ENCODE peak calls at places on chromosomes 2 and 18, in six cellular contexts. One of them, this sample, is unnamed.
A peak's percentile ranks its signal among the peaks of the same experiment; 100 is the strongest.

GRCh38 chr2:85181093-85181685 is 48.0 kb downstream of the TCF7L1 start:
- DNase-seq in IMR-90: no peak
- DNase-seq in neuronal stem cell: no peak
- DNase-seq in H1: no peak
- DNase-seq in H9: no peak
- DNase-seq in mesenchymal stem cell: no peak
- DNase-seq in this sample: peak; percentile 33

GRCh38 chr18:47978141-47978540 is 47.7 kb upstream of the SMAD2 start:
- DNase-seq in IMR-90: no peak
- DNase-seq in neuronal stem cell: no peak
- DNase-seq in H1: no peak
- DNase-seq in H9: no peak
- DNase-seq in mesenchymal stem cell: no peak
- DNase-seq in this sample: no peak

GRCh38 chr2:26537826-26538475 is 60.0 kb upstream of the OTOF start:
- DNase-seq in IMR-90: no peak
- DNase-seq in neuronal stem cell: no peak
- DNase-seq in H1: no peak
- DNase-seq in H9: no peak
- DNase-seq in mesenchymal stem cell: no peak
- DNase-seq in this sample: no peak

GRCh38 chr2:201452856-201453643 is 1.5 kb downstream of the STRADB start:
- DNase-seq in IMR-90: no peak
- DNase-seq in neuronal stem cell: no peak
- DNase-seq in H1: no peak
- DNase-seq in H9: no peak
- DNase-seq in mesenchymal stem cell: no peak
- DNase-seq in this sample: no peak

GRCh38 chr2:9095226-9095625 is 91.7 kb upstream of the MBOAT2 start:
- DNase-seq in IMR-90: no peak
- DNase-seq in neuronal stem cell: no peak
- DNase-seq in H1: no peak
- DNase-seq in H9: no peak
- DNase-seq in mesenchymal stem cell: no peak
- DNase-seq in this sample: no peak

GRCh38 chr18:34576622-34577021 is 133.5 kb upstream of the DTNA start:
- DNase-seq in IMR-90: no peak
- DNase-seq in neuronal stem cell: no peak
- DNase-seq in H1: no peak
- DNase-seq in H9: no peak
- DNase-seq in mesenchymal stem cell: no peak
- DNase-seq in this sample: no peak

GRCh38 chr2:124678043-124678442 is 653.0 kb downstream of the CNTNAP5 start:
- DNase-seq in IMR-90: peak; percentile 33
- DNase-seq in neuronal stem cell: peak; percentile 8
- DNase-seq in H1: no peak
- DNase-seq in H9: no peak
- DNase-seq in mesenchymal stem cell: no peak
- DNase-seq in this sample: peak; percentile 7

GRCh38 chr2:117935954-117936353 is 77.9 kb downstream of the CCDC93 start:
- DNase-seq in IMR-90: no peak
- DNase-seq in neuronal stem cell: no peak
- DNase-seq in H1: no peak
- DNase-seq in H9: no peak
- DNase-seq in mesenchymal stem cell: no peak
- DNase-seq in this sample: no peak

GRCh38 chr18:23719634-23720201 is 30.5 kb downstream of the LAMA3 start:
- DNase-seq in IMR-90: peak; percentile 98
- DNase-seq in neuronal stem cell: no peak
- DNase-seq in H1: no peak
- DNase-seq in H9: no peak
- DNase-seq in mesenchymal stem cell: peak; percentile 95
- DNase-seq in this sample: peak; percentile 98

GRCh38 chr18:55781481-55781957 is 193.5 kb upstream of the TCF4 start:
- DNase-seq in IMR-90: peak; percentile 77
- DNase-seq in neuronal stem cell: peak; percentile 53
- DNase-seq in H1: peak; percentile 64
- DNase-seq in H9: peak; percentile 72
- DNase-seq in mesenchymal stem cell: peak; percentile 79
- DNase-seq in this sample: peak; percentile 95

GRCh38 chr2:152421521-152422367 is 86.8 kb downstream of the FMNL2 start:
- DNase-seq in IMR-90: peak; percentile 99
- DNase-seq in neuronal stem cell: no peak
- DNase-seq in H1: no peak
- DNase-seq in H9: no peak
- DNase-seq in mesenchymal stem cell: peak; percentile 95
- DNase-seq in this sample: peak; percentile 78

GRCh38 chr2:53856272-53856671 is 3.5 kb downstream of the GPR75 start:
- DNase-seq in IMR-90: no peak
- DNase-seq in neuronal stem cell: no peak
- DNase-seq in H1: no peak
- DNase-seq in H9: no peak
- DNase-seq in mesenchymal stem cell: no peak
- DNase-seq in this sample: no peak

GRCh38 chr2:121197369-121198091 is 87.5 kb downstream of the TFCP2L1 start:
- DNase-seq in IMR-90: peak; percentile 35
- DNase-seq in neuronal stem cell: no peak
- DNase-seq in H1: no peak
- DNase-seq in H9: no peak
- DNase-seq in mesenchymal stem cell: peak; percentile 67
- DNase-seq in this sample: no peak

GRCh38 chr2:185970148-185970852 is 231.7 kb downstream of the FSIP2 start:
- DNase-seq in IMR-90: no peak
- DNase-seq in neuronal stem cell: no peak
- DNase-seq in H1: no peak
- DNase-seq in H9: no peak
- DNase-seq in mesenchymal stem cell: peak; percentile 37
- DNase-seq in this sample: no peak

GRCh38 chr2:138267902-138268254 is 233.7 kb upstream of the SPOPL start:
- DNase-seq in IMR-90: no peak
- DNase-seq in neuronal stem cell: no peak
- DNase-seq in H1: no peak
- DNase-seq in H9: no peak
- DNase-seq in mesenchymal stem cell: no peak
- DNase-seq in this sample: no peak

GRCh38 chr2:239664216-239664785 is 263.5 kb upstream of the HDAC4 start:
- DNase-seq in IMR-90: no peak
- DNase-seq in neuronal stem cell: no peak
- DNase-seq in H1: no peak
- DNase-seq in H9: no peak
- DNase-seq in mesenchymal stem cell: no peak
- DNase-seq in this sample: no peak

GRCh38 chr18:48813833-48814489 is 136.8 kb downstream of the SMAD7 start:
- DNase-seq in IMR-90: no peak
- DNase-seq in neuronal stem cell: no peak
- DNase-seq in H1: peak; percentile 33
- DNase-seq in H9: peak; percentile 9
- DNase-seq in mesenchymal stem cell: no peak
- DNase-seq in this sample: peak; percentile 95

GRCh38 chr2:219736196-219736595 is 108.8 kb downstream of the SLC4A3 start:
- DNase-seq in IMR-90: peak; percentile 81
- DNase-seq in neuronal stem cell: peak; percentile 64
- DNase-seq in H1: no peak
- DNase-seq in H9: no peak
- DNase-seq in mesenchymal stem cell: peak; percentile 76
- DNase-seq in this sample: peak; percentile 82

GRCh38 chr2:31129835-31130561 is 8.2 kb downstream of the GALNT14 start:
- DNase-seq in IMR-90: no peak
- DNase-seq in neuronal stem cell: no peak
- DNase-seq in H1: no peak
- DNase-seq in H9: no peak
- DNase-seq in mesenchymal stem cell: no peak
- DNase-seq in this sample: no peak

GRCh38 chr2:54166121-54166773 is 50.8 kb downstream of the ACYP2 start:
- DNase-seq in IMR-90: peak; percentile 31
- DNase-seq in neuronal stem cell: no peak
- DNase-seq in H1: no peak
- DNase-seq in H9: no peak
- DNase-seq in mesenchymal stem cell: peak; percentile 11
- DNase-seq in this sample: no peak

GRCh38 chr2:218395456-218395825 is 4.2 kb upstream of the CTDSP1 start:
- DNase-seq in IMR-90: no peak
- DNase-seq in neuronal stem cell: no peak
- DNase-seq in H1: no peak
- DNase-seq in H9: no peak
- DNase-seq in mesenchymal stem cell: no peak
- DNase-seq in this sample: no peak
- H2BK120ac ChIP-seq in IMR-90: peak overlapping the region; percentile 27
- H2BK120ac ChIP-seq in neuronal stem cell: no peak overlapping the region
- H2BK120ac ChIP-seq in H1: peak overlapping the region; percentile 72
- H2BK120ac ChIP-seq in H9: no peak overlapping the region
- H2BK120ac ChIP-seq in mesenchymal stem cell: peak overlapping the region; percentile 39
- H2BK120ac ChIP-seq in this sample: no peak overlapping the region

DNA sequence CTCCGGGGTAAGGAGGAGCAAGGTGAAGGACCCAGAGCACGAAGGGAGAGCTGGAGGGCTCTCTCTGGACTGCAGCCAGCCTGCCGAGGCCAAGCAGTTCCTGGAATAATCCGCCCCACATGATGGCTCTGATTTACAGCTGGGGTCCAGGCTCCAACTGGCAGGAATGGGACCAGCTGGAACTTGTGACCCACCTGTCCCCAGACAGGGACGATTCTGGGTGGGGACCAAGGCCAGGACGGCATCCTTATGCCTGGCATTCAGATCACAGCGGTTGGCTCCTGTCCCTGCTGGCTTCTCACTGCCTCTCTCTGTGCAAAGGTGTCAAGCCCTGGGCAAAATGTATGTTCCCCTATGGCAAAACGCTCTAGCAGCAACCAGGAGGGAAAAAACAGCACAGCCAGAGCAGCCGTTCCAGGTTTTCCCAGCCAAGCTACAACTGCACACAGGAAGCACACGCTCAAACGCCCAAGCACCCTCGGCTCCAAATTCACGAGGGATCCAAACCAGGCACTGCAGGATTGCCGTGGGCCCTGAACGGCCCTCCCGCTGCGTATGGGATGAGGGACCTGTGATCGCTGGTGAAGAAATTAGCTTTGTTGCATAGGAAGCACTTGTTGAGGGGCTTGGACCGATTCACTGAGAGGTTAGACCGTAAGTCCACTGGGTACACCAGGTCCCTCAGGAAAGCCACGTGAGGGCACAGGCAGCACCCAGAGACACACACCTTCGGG is 35.8 kb downstream of the FAM178B start:
- DNase-seq in IMR-90: no peak
- DNase-seq in neuronal stem cell: no peak
- DNase-seq in H1: no peak
- DNase-seq in H9: no peak
- DNase-seq in mesenchymal stem cell: no peak
- DNase-seq in this sample: no peak
- H2BK120ac ChIP-seq in IMR-90: no peak overlapping the region
- H2BK120ac ChIP-seq in neuronal stem cell: no peak overlapping the region
- H2BK120ac ChIP-seq in H1: no peak overlapping the region
- H2BK120ac ChIP-seq in H9: no peak overlapping the region
- H2BK120ac ChIP-seq in mesenchymal stem cell: no peak overlapping the region
- H2BK120ac ChIP-seq in this sample: no peak overlapping the region

GRCh38 chr2:99255491-99256318 is at the start of gene LYG2:
- DNase-seq in IMR-90: no peak
- DNase-seq in neuronal stem cell: no peak
- DNase-seq in H1: no peak
- DNase-seq in H9: no peak
- DNase-seq in mesenchymal stem cell: no peak
- DNase-seq in this sample: no peak
- H2BK120ac ChIP-seq in IMR-90: no peak within 1 kb of the TSS
- H2BK120ac ChIP-seq in neuronal stem cell: no peak within 1 kb of the TSS
- H2BK120ac ChIP-seq in H1: no peak within 1 kb of the TSS
- H2BK120ac ChIP-seq in H9: no peak within 1 kb of the TSS
- H2BK120ac ChIP-seq in mesenchymal stem cell: no peak within 1 kb of the TSS
- H2BK120ac ChIP-seq in this sample: no peak within 1 kb of the TSS

GRCh38 chr2:189783927-189784867 is at the start of the genes ORMDL1 and PMS1:
- DNase-seq in IMR-90: peak; percentile 95
- DNase-seq in neuronal stem cell: peak; percentile 95
- DNase-seq in H1: peak; percentile 92
- DNase-seq in H9: peak; percentile 95
- DNase-seq in mesenchymal stem cell: peak; percentile 96
- DNase-seq in this sample: peak; percentile 97
- H2BK120ac ChIP-seq in IMR-90: peak within 1 kb of the TSS; percentile 81
- H2BK120ac ChIP-seq in neuronal stem cell: no peak within 1 kb of the TSS
- H2BK120ac ChIP-seq in H1: no peak within 1 kb of the TSS
- H2BK120ac ChIP-seq in H9: no peak within 1 kb of the TSS
- H2BK120ac ChIP-seq in mesenchymal stem cell: peak within 1 kb of the TSS; percentile 56
- H2BK120ac ChIP-seq in this sample: no peak within 1 kb of the TSS

GRCh38 chr2:15671842-15672815 is 80.5 kb downstream of the DDX1 start:
- DNase-seq in IMR-90: no peak
- DNase-seq in neuronal stem cell: no peak
- DNase-seq in H1: no peak
- DNase-seq in H9: no peak
- DNase-seq in mesenchymal stem cell: no peak
- DNase-seq in this sample: no peak

GRCh38 chr2:15671409-15671808 is 79.7 kb downstream of the DDX1 start:
- DNase-seq in IMR-90: no peak
- DNase-seq in neuronal stem cell: no peak
- DNase-seq in H1: no peak
- DNase-seq in H9: no peak
- DNase-seq in mesenchymal stem cell: no peak
- DNase-seq in this sample: no peak

GRCh38 chr2:15669375-15669910 is 77.8 kb downstream of the DDX1 start:
- DNase-seq in IMR-90: no peak
- DNase-seq in neuronal stem cell: no peak
- DNase-seq in H1: no peak
- DNase-seq in H9: no peak
- DNase-seq in mesenchymal stem cell: no peak
- DNase-seq in this sample: no peak

GRCh38 chr2:15670469-15670868 is 78.8 kb downstream of the DDX1 start:
- DNase-seq in IMR-90: no peak
- DNase-seq in neuronal stem cell: no peak
- DNase-seq in H1: no peak
- DNase-seq in H9: no peak
- DNase-seq in mesenchymal stem cell: no peak
- DNase-seq in this sample: no peak

DNA sequence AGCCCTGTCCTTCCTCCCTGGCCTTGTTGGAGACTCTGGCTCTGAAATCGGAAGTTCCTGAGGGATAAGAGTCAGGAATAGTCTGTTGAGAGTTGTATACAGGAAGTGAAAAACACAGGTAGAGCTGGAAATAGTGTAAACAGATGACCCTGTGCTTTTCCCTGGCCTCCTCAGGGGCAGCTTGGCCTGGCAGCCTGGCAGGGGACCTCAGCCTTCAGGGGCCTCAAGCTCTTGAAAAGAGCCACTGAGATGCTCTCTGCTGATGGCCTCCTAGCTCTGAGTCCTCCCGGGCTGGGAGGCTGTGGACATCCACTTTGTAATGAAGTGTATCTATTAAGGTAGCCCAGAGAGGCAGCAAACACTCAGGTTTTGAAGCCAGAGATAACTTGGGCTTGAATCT is 79.3 kb downstream of the DDX1 start:
- DNase-seq in IMR-90: no peak
- DNase-seq in neuronal stem cell: no peak
- DNase-seq in H1: no peak
- DNase-seq in H9: no peak
- DNase-seq in mesenchymal stem cell: no peak
- DNase-seq in this sample: no peak
- H2BK120ac ChIP-seq in IMR-90: no peak overlapping the region
- H2BK120ac ChIP-seq in neuronal stem cell: no peak overlapping the region
- H2BK120ac ChIP-seq in H1: no peak overlapping the region
- H2BK120ac ChIP-seq in H9: no peak overlapping the region
- H2BK120ac ChIP-seq in mesenchymal stem cell: no peak overlapping the region
- H2BK120ac ChIP-seq in this sample: no peak overlapping the region